ENCODE peak calls at places on chromosomes 4 and X, in eight cellular contexts. O is K562, M is transverse colon, E is suprapubic skin, Z is stomach, R is esophagus muscularis mucosa, T is GM12878, V is H1. H is an unnamed sample.
A peak's percentile ranks its signal among the peaks of the same experiment; 100 is the strongest.

GRCh38 chrX:136214551-136214950 is 36.6 kb downstream of the MAP7D3 start:
- DNase-seq in V (no peak), R (no peak), T (no peak), O (no peak), M (no peak), Z (no peak), E (no peak), H (no peak)

GRCh38 chrX:11444052-11444451 is 150.8 kb downstream of the AMELX start:
- DNase-seq in Z (no peak), R (no peak), M (no peak), T (no peak), E (no peak), O (no peak), V (no peak), H (no peak)

GRCh38 chr4:112589207-112589606 is 47.5 kb downstream of the ZGRF1 start:
- DNase-seq in Z (no peak), O (peak; percentile 71), T (no peak), R (no peak), V (no peak), M (no peak), E (no peak), H (no peak)

GRCh38 chr4:60657041-60657440 is 543.1 kb upstream of the ADGRL3 start:
- DNase-seq in Z (no peak), T (no peak), O (no peak), V (no peak), R (no peak), E (no peak), M (no peak), H (no peak)

GRCh38 chr4:138775890-138776289 is 239.7 kb upstream of the NOCT start:
- DNase-seq in Z (no peak), V (no peak), O (peak; percentile 43), M (no peak), T (peak; percentile 0), E (no peak), R (no peak), H (no peak)

GRCh38 chrX:95949588-95949987 is 735.1 kb upstream of the DIAPH2 start:
- DNase-seq in V (no peak), Z (no peak), M (no peak), E (no peak), R (no peak), O (no peak), T (no peak), H (no peak)

GRCh38 chrX:10636337-10636736 is 16.0 kb upstream of the MID1 start:
- DNase-seq in E (no peak), V (no peak), Z (no peak), O (peak; percentile 14), R (no peak), T (no peak), M (peak; percentile 28), H (no peak)

GRCh38 chr4:175745340-175745739 is 66.7 kb downstream of the GPM6A start:
- DNase-seq in M (no peak), V (no peak), R (no peak), O (no peak), Z (no peak), T (no peak), E (no peak), H (no peak)

GRCh38 chrX:74248889-74249288 is 55.1 kb upstream of the ZCCHC13 start:
- DNase-seq in T (no peak), Z (no peak), M (peak; percentile 43), E (no peak), V (no peak), R (no peak), O (peak; percentile 5), H (no peak)

GRCh38 chr4:119823891-119824290 is 195.3 kb upstream of the PDE5A start:
- DNase-seq in Z (no peak), T (no peak), M (no peak), R (no peak), E (no peak), O (no peak), V (no peak), H (no peak)

GRCh38 chrX:136211766-136212556 is 39.2 kb downstream of the MAP7D3 start:
- DNase-seq in V (no peak), R (no peak), M (no peak), O (no peak), T (no peak), E (no peak), Z (no peak), H (peak; percentile 72)

GRCh38 chrX:123504630-123505270 is 228.1 kb downstream of the THOC2 start:
- DNase-seq in M (no peak), V (no peak), O (no peak), Z (no peak), E (no peak), R (no peak), T (no peak), H (no peak)

GRCh38 chr4:110663738-110664444 is 41.0 kb upstream of the PITX2 start:
- DNase-seq in E (no peak), V (no peak), M (no peak), R (no peak), Z (no peak), O (no peak), T (no peak), H (no peak)

GRCh38 chr4:38322709-38323108 is 341.3 kb upstream of the KLF3 start:
- DNase-seq in E (no peak), T (no peak), Z (no peak), V (no peak), O (peak; percentile 44), R (no peak), M (no peak), H (no peak)

DNA sequence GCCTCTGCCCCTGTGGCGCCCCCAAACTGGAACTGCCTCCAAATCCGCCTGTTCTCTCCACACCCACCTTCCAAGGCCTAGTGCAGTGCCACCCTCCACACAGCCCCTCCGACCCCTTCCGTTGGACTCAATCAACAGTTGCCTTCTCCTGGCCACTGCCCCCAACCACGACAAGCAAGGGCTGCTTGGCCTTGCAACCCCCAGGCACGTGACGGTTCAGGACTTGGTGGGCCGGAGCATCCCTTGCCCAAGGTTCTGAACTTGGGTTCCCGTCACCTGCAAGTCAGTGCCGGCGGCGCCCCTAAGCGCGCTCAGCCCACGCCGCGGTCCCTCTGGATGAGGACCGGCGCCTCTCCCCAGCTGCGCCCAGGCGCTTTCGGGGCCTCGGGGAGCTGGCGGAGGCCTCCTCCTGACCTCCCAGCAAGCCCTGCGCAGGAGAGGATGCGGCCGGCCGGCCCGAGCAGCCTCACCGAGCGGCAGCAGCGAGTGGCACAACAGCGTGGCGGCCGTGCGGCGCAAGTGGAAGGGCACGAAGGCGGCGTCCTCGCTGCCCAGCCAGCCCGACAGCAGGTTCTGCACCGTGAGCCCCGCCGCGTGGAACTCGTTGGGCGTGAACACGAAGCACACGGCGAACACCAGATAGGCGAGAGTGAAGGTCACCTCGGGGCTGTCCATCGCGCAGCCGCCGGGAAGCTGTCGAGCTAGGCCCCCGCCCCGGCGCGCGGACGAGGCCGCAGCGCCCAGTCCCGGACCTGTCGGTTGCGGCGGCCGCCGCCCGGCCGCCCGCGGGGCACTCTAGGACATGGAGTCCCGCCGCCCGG is 750 bp downstream of the TMEM129 start:
- DNase-seq in T (no peak), O (peak; percentile 67), R (no peak), E (no peak), M (peak; percentile 65), V (no peak), Z (peak; percentile 58), H (no peak)
- TF ChIP-seq POLR2A in T (no peak), O (peak; percentile 57), R (no peak), E (no peak), M (peak; percentile 56), V (peak; percentile 15), Z (no peak), H (no peak)

GRCh38 chrX:153505361-153505760 is 10.6 kb downstream of the BGN start:
- DNase-seq in T (no peak), R (no peak), V (no peak), O (no peak), Z (no peak), E (no peak), M (no peak), H (no peak)

GRCh38 chrX:153509592-153509991 is 7.8 kb upstream of the ATP2B3 start:
- DNase-seq in E (no peak), M (no peak), T (no peak), R (no peak), V (no peak), Z (no peak), O (no peak), H (no peak)

GRCh38 chrX:153504445-153505016 is 9.8 kb downstream of the BGN start:
- DNase-seq in O (peak; percentile 11), Z (no peak), T (no peak), V (no peak), M (no peak), E (no peak), R (no peak), H (no peak)

GRCh38 chrX:153510383-153510782 is 7.1 kb upstream of the ATP2B3 start:
- DNase-seq in Z (no peak), E (no peak), M (no peak), R (no peak), V (no peak), O (no peak), T (no peak), H (no peak)

GRCh38 chrX:153507484-153508178 is 9.8 kb upstream of the ATP2B3 start:
- DNase-seq in M (peak; percentile 83), T (no peak), O (peak; percentile 82), E (peak; percentile 83), Z (peak; percentile 86), V (peak; percentile 43), R (peak; percentile 92), H (peak; percentile 90)
- TF ChIP-seq EP300 in M (no peak), T (no peak), O (no peak), E (no peak), Z (no peak), V (no peak), R (no peak), H (no peak)

DNA sequence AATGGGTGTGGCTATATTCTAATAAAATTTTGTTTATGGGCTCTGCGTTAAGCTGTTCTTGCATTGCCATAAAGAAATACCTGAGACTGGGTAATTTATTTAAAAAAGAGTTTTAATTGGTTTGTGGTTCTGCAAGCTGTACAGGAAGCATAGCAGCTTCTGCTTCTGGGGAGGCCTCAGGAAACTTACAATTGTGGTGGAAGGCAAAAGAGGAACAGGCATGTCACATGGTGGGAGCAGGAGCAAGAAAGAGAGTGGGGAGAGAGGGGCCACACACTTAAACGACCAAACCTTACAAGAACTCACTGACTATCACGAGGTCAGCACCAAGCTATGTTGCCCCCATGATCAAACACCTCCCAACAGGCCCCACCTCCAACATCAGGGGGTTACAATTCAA is 74.0 kb downstream of the FHDC1 start:
- DNase-seq in Z (no peak), T (no peak), O (no peak), M (no peak), E (no peak), R (no peak), V (no peak), H (no peak)
- TF ChIP-seq POLR2AphosphoS5 in Z (no peak), T (no peak), O (no peak), M (no peak), E (no peak), R (no peak), V (no peak), H (no peak)

GRCh38 chr4:94342713-94343112 is at the start of gene HPGDS:
- DNase-seq in T (no peak), R (no peak), O (no peak), M (no peak), E (no peak), V (no peak), Z (no peak), H (no peak)
- TF ChIP-seq POLR2A in T (no peak), R (no peak), O (no peak), M (peak; percentile 22), E (no peak), V (no peak), Z (no peak), H (no peak)

H was measured in sigmoid colon.